ENCODE peak calls at places on chromosomes 2 and 18, in eight cellular contexts. One of them, this sample, is unnamed.

GRCh38 chr2:62465741-62466500 is 40.1 kb downstream of the TMEM17 start:
- DNase-seq in AG04449: no peak
- DNase-seq in Panc1: no peak
- DNase-seq in SK-N-DZ: no peak
- DNase-seq in activated naive CD8-positive, alpha-beta T cell treated with anti-CD3 and anti-CD28 coated beads for 36 hours: no peak
- DNase-seq in MCF 10A: no peak
- DNase-seq in stimulated activated CD8-positive, alpha-beta memory T cell treated with anti-CD3 and anti-CD28 coated beads, Interleukin-15, amount 100 ng/mL, for 48 hours: no peak
- DNase-seq in K562: no peak
- DNase-seq in this sample: no peak

GRCh38 chr2:216636570-216637450 is 3.6 kb downstream of the IGFBP2 start:
- DNase-seq in stimulated activated CD8-positive, alpha-beta memory T cell treated with anti-CD3 and anti-CD28 coated beads, Interleukin-15, amount 100 ng/mL, for 48 hours: no peak
- DNase-seq in activated naive CD8-positive, alpha-beta T cell treated with anti-CD3 and anti-CD28 coated beads for 36 hours: no peak
- DNase-seq in MCF 10A: peak; percentile 78
- DNase-seq in K562: peak; percentile 34
- DNase-seq in SK-N-DZ: no peak
- DNase-seq in Panc1: peak; percentile 7
- DNase-seq in AG04449: no peak
- DNase-seq in this sample: peak; percentile 37

GRCh38 chr2:232646726-232647125 is 13.3 kb downstream of the EFHD1 start:
- DNase-seq in AG04449: no peak
- DNase-seq in stimulated activated CD8-positive, alpha-beta memory T cell treated with anti-CD3 and anti-CD28 coated beads, Interleukin-15, amount 100 ng/mL, for 48 hours: no peak
- DNase-seq in Panc1: no peak
- DNase-seq in MCF 10A: no peak
- DNase-seq in SK-N-DZ: no peak
- DNase-seq in K562: no peak
- DNase-seq in activated naive CD8-positive, alpha-beta T cell treated with anti-CD3 and anti-CD28 coated beads for 36 hours: no peak
- DNase-seq in this sample: no peak

GRCh38 chr2:141207042-141207398 is 923.8 kb downstream of the LRP1B start:
- DNase-seq in SK-N-DZ: no peak
- DNase-seq in AG04449: no peak
- DNase-seq in K562: no peak
- DNase-seq in stimulated activated CD8-positive, alpha-beta memory T cell treated with anti-CD3 and anti-CD28 coated beads, Interleukin-15, amount 100 ng/mL, for 48 hours: no peak
- DNase-seq in Panc1: no peak
- DNase-seq in activated naive CD8-positive, alpha-beta T cell treated with anti-CD3 and anti-CD28 coated beads for 36 hours: no peak
- DNase-seq in MCF 10A: no peak
- DNase-seq in this sample: no peak

GRCh38 chr2:232959139-232959538 is 53.9 kb downstream of the NGEF start:
- DNase-seq in stimulated activated CD8-positive, alpha-beta memory T cell treated with anti-CD3 and anti-CD28 coated beads, Interleukin-15, amount 100 ng/mL, for 48 hours: no peak
- DNase-seq in AG04449: no peak
- DNase-seq in K562: no peak
- DNase-seq in SK-N-DZ: no peak
- DNase-seq in Panc1: no peak
- DNase-seq in activated naive CD8-positive, alpha-beta T cell treated with anti-CD3 and anti-CD28 coated beads for 36 hours: no peak
- DNase-seq in MCF 10A: no peak
- DNase-seq in this sample: no peak

GRCh38 chr18:31225668-31226067 is 63.0 kb upstream of the DSC1 start:
- DNase-seq in SK-N-DZ: no peak
- DNase-seq in activated naive CD8-positive, alpha-beta T cell treated with anti-CD3 and anti-CD28 coated beads for 36 hours: no peak
- DNase-seq in AG04449: no peak
- DNase-seq in Panc1: no peak
- DNase-seq in MCF 10A: peak; percentile 57
- DNase-seq in stimulated activated CD8-positive, alpha-beta memory T cell treated with anti-CD3 and anti-CD28 coated beads, Interleukin-15, amount 100 ng/mL, for 48 hours: no peak
- DNase-seq in K562: no peak
- DNase-seq in this sample: no peak

GRCh38 chr2:232838406-232838874 is 31.6 kb upstream of the SNORC start:
- DNase-seq in activated naive CD8-positive, alpha-beta T cell treated with anti-CD3 and anti-CD28 coated beads for 36 hours: peak; percentile 61
- DNase-seq in MCF 10A: peak; percentile 22
- DNase-seq in Panc1: no peak
- DNase-seq in AG04449: no peak
- DNase-seq in K562: peak; percentile 41
- DNase-seq in stimulated activated CD8-positive, alpha-beta memory T cell treated with anti-CD3 and anti-CD28 coated beads, Interleukin-15, amount 100 ng/mL, for 48 hours: peak; percentile 35
- DNase-seq in SK-N-DZ: no peak
- DNase-seq in this sample: peak; percentile 82

GRCh38 chr2:127155901-127156300 is 48.9 kb upstream of the BIN1 start:
- DNase-seq in activated naive CD8-positive, alpha-beta T cell treated with anti-CD3 and anti-CD28 coated beads for 36 hours: no peak
- DNase-seq in K562: no peak
- DNase-seq in MCF 10A: peak; percentile 16
- DNase-seq in AG04449: no peak
- DNase-seq in Panc1: no peak
- DNase-seq in stimulated activated CD8-positive, alpha-beta memory T cell treated with anti-CD3 and anti-CD28 coated beads, Interleukin-15, amount 100 ng/mL, for 48 hours: no peak
- DNase-seq in SK-N-DZ: no peak
- DNase-seq in this sample: no peak

GRCh38 chr2:207505728-207506127 is 24.0 kb upstream of the CREB1 start:
- DNase-seq in K562: no peak
- DNase-seq in SK-N-DZ: no peak
- DNase-seq in stimulated activated CD8-positive, alpha-beta memory T cell treated with anti-CD3 and anti-CD28 coated beads, Interleukin-15, amount 100 ng/mL, for 48 hours: peak; percentile 19
- DNase-seq in AG04449: no peak
- DNase-seq in Panc1: peak; percentile 87
- DNase-seq in MCF 10A: peak; percentile 80
- DNase-seq in activated naive CD8-positive, alpha-beta T cell treated with anti-CD3 and anti-CD28 coated beads for 36 hours: peak; percentile 42
- DNase-seq in this sample: peak; percentile 44

GRCh38 chr18:8703781-8704301 is 1.5 kb upstream of the MTCL1 start:
- DNase-seq in AG04449: no peak
- DNase-seq in MCF 10A: no peak
- DNase-seq in SK-N-DZ: no peak
- DNase-seq in K562: no peak
- DNase-seq in activated naive CD8-positive, alpha-beta T cell treated with anti-CD3 and anti-CD28 coated beads for 36 hours: no peak
- DNase-seq in Panc1: no peak
- DNase-seq in stimulated activated CD8-positive, alpha-beta memory T cell treated with anti-CD3 and anti-CD28 coated beads, Interleukin-15, amount 100 ng/mL, for 48 hours: no peak
- DNase-seq in this sample: no peak

GRCh38 chr2:138013651-138014050 is 49.4 kb downstream of the HNMT start:
- DNase-seq in K562: no peak
- DNase-seq in Panc1: no peak
- DNase-seq in AG04449: no peak
- DNase-seq in SK-N-DZ: no peak
- DNase-seq in MCF 10A: no peak
- DNase-seq in activated naive CD8-positive, alpha-beta T cell treated with anti-CD3 and anti-CD28 coated beads for 36 hours: no peak
- DNase-seq in stimulated activated CD8-positive, alpha-beta memory T cell treated with anti-CD3 and anti-CD28 coated beads, Interleukin-15, amount 100 ng/mL, for 48 hours: no peak
- DNase-seq in this sample: no peak

GRCh38 chr2:105778344-105778607 is 33.6 kb downstream of the NCK2 start:
- DNase-seq in SK-N-DZ: no peak
- DNase-seq in Panc1: no peak
- DNase-seq in stimulated activated CD8-positive, alpha-beta memory T cell treated with anti-CD3 and anti-CD28 coated beads, Interleukin-15, amount 100 ng/mL, for 48 hours: no peak
- DNase-seq in AG04449: no peak
- DNase-seq in K562: no peak
- DNase-seq in MCF 10A: no peak
- DNase-seq in activated naive CD8-positive, alpha-beta T cell treated with anti-CD3 and anti-CD28 coated beads for 36 hours: no peak
- DNase-seq in this sample: no peak

GRCh38 chr2:675982-676646 is 1.1 kb downstream of the TMEM18 start:
- DNase-seq in MCF 10A: peak; percentile 89
- DNase-seq in AG04449: peak; percentile 60
- DNase-seq in activated naive CD8-positive, alpha-beta T cell treated with anti-CD3 and anti-CD28 coated beads for 36 hours: peak; percentile 77
- DNase-seq in SK-N-DZ: peak; percentile 70
- DNase-seq in stimulated activated CD8-positive, alpha-beta memory T cell treated with anti-CD3 and anti-CD28 coated beads, Interleukin-15, amount 100 ng/mL, for 48 hours: peak; percentile 20
- DNase-seq in K562: peak; percentile 65
- DNase-seq in Panc1: peak; percentile 84
- DNase-seq in this sample: peak; percentile 75